ENCODE peak calls at places on chromosomes 2 and 18, in eight cellular contexts. One of them, this sample, is unnamed.

GRCh38 chr2:74894261-74895030 is 60.5 kb downstream of the HK2 start:
- DNase-seq in trophoblast cell: peak
- DNase-seq in fibroblast of lung: peak
- DNase-seq in kidney: no peak
- DNase-seq in mesenchymal stem cell: peak
- DNase-seq in IMR-90: peak
- DNase-seq in endodermal cell: peak
- DNase-seq in K562: no peak
- DNase-seq in this sample: no peak

GRCh38 chr2:233100192-233100998 is 40.3 kb downstream of the INPP5D start:
- DNase-seq in trophoblast cell: no peak
- DNase-seq in mesenchymal stem cell: no peak
- DNase-seq in IMR-90: no peak
- DNase-seq in endodermal cell: peak
- DNase-seq in kidney: no peak
- DNase-seq in K562: no peak
- DNase-seq in fibroblast of lung: no peak
- DNase-seq in this sample: no peak

GRCh38 chr18:12838178-12838634 is 45.8 kb downstream of the PTPN2 start:
- DNase-seq in IMR-90: peak
- DNase-seq in endodermal cell: peak
- DNase-seq in K562: no peak
- DNase-seq in kidney: peak
- DNase-seq in fibroblast of lung: peak
- DNase-seq in trophoblast cell: peak
- DNase-seq in mesenchymal stem cell: peak
- DNase-seq in this sample: peak

GRCh38 chr2:61993422-61994024 is 88.0 kb downstream of the COMMD1 start:
- DNase-seq in mesenchymal stem cell: peak
- DNase-seq in kidney: no peak
- DNase-seq in fibroblast of lung: peak
- DNase-seq in IMR-90: peak
- DNase-seq in trophoblast cell: peak
- DNase-seq in endodermal cell: no peak
- DNase-seq in K562: peak
- DNase-seq in this sample: peak

GRCh38 chr2:151363709-151364108 is 6.3 kb downstream of the TNFAIP6 start:
- DNase-seq in endodermal cell: no peak
- DNase-seq in K562: no peak
- DNase-seq in mesenchymal stem cell: no peak
- DNase-seq in fibroblast of lung: peak
- DNase-seq in IMR-90: no peak
- DNase-seq in kidney: no peak
- DNase-seq in trophoblast cell: peak
- DNase-seq in this sample: no peak

GRCh38 chr2:77488141-77488540 is 34.0 kb downstream of the LRRTM4 start:
- DNase-seq in IMR-90: no peak
- DNase-seq in endodermal cell: no peak
- DNase-seq in kidney: no peak
- DNase-seq in trophoblast cell: no peak
- DNase-seq in fibroblast of lung: no peak
- DNase-seq in K562: no peak
- DNase-seq in mesenchymal stem cell: no peak
- DNase-seq in this sample: no peak

GRCh38 chr2:85704800-85705679 is 10.9 kb downstream of the GNLY start:
- DNase-seq in mesenchymal stem cell: no peak
- DNase-seq in IMR-90: no peak
- DNase-seq in kidney: no peak
- DNase-seq in trophoblast cell: peak
- DNase-seq in K562: no peak
- DNase-seq in endodermal cell: no peak
- DNase-seq in fibroblast of lung: peak
- DNase-seq in this sample: no peak

GRCh38 chr2:158969717-158970521 is 1.5 kb downstream of the TANC1 start:
- DNase-seq in endodermal cell: peak
- DNase-seq in fibroblast of lung: peak
- DNase-seq in IMR-90: peak
- DNase-seq in mesenchymal stem cell: peak
- DNase-seq in kidney: peak
- DNase-seq in K562: no peak
- DNase-seq in trophoblast cell: peak
- DNase-seq in this sample: peak

GRCh38 chr2:25274868-25275574 is 66.7 kb downstream of the DNMT3A start:
- DNase-seq in IMR-90: peak
- DNase-seq in fibroblast of lung: no peak
- DNase-seq in trophoblast cell: no peak
- DNase-seq in K562: peak
- DNase-seq in mesenchymal stem cell: no peak
- DNase-seq in kidney: peak
- DNase-seq in endodermal cell: no peak
- DNase-seq in this sample: peak

GRCh38 chr2:241514545-241514944 is 6.2 kb upstream of the STK25 start:
- DNase-seq in trophoblast cell: peak
- DNase-seq in IMR-90: peak
- DNase-seq in K562: no peak
- DNase-seq in kidney: no peak
- DNase-seq in mesenchymal stem cell: no peak
- DNase-seq in fibroblast of lung: no peak
- DNase-seq in endodermal cell: no peak
- DNase-seq in this sample: no peak

GRCh38 chr2:204033601-204034495 is 97.3 kb downstream of the ICOS start:
- DNase-seq in endodermal cell: no peak
- DNase-seq in trophoblast cell: no peak
- DNase-seq in kidney: no peak
- DNase-seq in fibroblast of lung: no peak
- DNase-seq in K562: no peak
- DNase-seq in IMR-90: no peak
- DNase-seq in mesenchymal stem cell: no peak
- DNase-seq in this sample: no peak

GRCh38 chr18:74994502-74995403 is 214.2 kb downstream of the PTGR3 start:
- DNase-seq in fibroblast of lung: peak
- DNase-seq in trophoblast cell: peak
- DNase-seq in K562: no peak
- DNase-seq in kidney: no peak
- DNase-seq in mesenchymal stem cell: peak
- DNase-seq in endodermal cell: peak
- DNase-seq in IMR-90: peak
- DNase-seq in this sample: no peak

GRCh38 chr18:24679062-24679461 is 218.6 kb downstream of the HRH4 start:
- DNase-seq in K562: no peak
- DNase-seq in endodermal cell: no peak
- DNase-seq in fibroblast of lung: no peak
- DNase-seq in trophoblast cell: no peak
- DNase-seq in IMR-90: peak
- DNase-seq in mesenchymal stem cell: no peak
- DNase-seq in kidney: no peak
- DNase-seq in this sample: no peak

GRCh38 chr18:10332452-10332851 is 122.0 kb upstream of the APCDD1 start:
- DNase-seq in fibroblast of lung: no peak
- DNase-seq in kidney: no peak
- DNase-seq in K562: no peak
- DNase-seq in mesenchymal stem cell: no peak
- DNase-seq in IMR-90: no peak
- DNase-seq in trophoblast cell: no peak
- DNase-seq in endodermal cell: no peak
- DNase-seq in this sample: no peak

GRCh38 chr18:61589724-61590065 is 256.5 kb downstream of the CDH20 start:
- DNase-seq in kidney: no peak
- DNase-seq in trophoblast cell: no peak
- DNase-seq in IMR-90: peak
- DNase-seq in mesenchymal stem cell: peak
- DNase-seq in K562: no peak
- DNase-seq in fibroblast of lung: peak
- DNase-seq in endodermal cell: no peak
- DNase-seq in this sample: no peak

GRCh38 chr2:34025196-34025595 is 426.1 kb upstream of the FAM98A start:
- DNase-seq in endodermal cell: no peak
- DNase-seq in IMR-90: no peak
- DNase-seq in trophoblast cell: no peak
- DNase-seq in kidney: no peak
- DNase-seq in K562: no peak
- DNase-seq in mesenchymal stem cell: no peak
- DNase-seq in fibroblast of lung: no peak
- DNase-seq in this sample: no peak

GRCh38 chr18:44474596-44474995 is 206.1 kb upstream of the SETBP1 start:
- DNase-seq in IMR-90: no peak
- DNase-seq in kidney: no peak
- DNase-seq in endodermal cell: no peak
- DNase-seq in trophoblast cell: peak
- DNase-seq in K562: no peak
- DNase-seq in fibroblast of lung: no peak
- DNase-seq in mesenchymal stem cell: no peak
- DNase-seq in this sample: no peak

GRCh38 chr2:215537621-215538020 is 101.8 kb upstream of the FN1 start:
- DNase-seq in endodermal cell: no peak
- DNase-seq in fibroblast of lung: peak
- DNase-seq in mesenchymal stem cell: peak
- DNase-seq in kidney: no peak
- DNase-seq in trophoblast cell: peak
- DNase-seq in K562: no peak
- DNase-seq in IMR-90: peak
- DNase-seq in this sample: no peak

GRCh38 chr18:60413944-60414547 is 41.5 kb upstream of the MC4R start:
- DNase-seq in IMR-90: peak
- DNase-seq in kidney: no peak
- DNase-seq in K562: no peak
- DNase-seq in endodermal cell: peak
- DNase-seq in mesenchymal stem cell: peak
- DNase-seq in trophoblast cell: peak
- DNase-seq in fibroblast of lung: peak
- DNase-seq in this sample: no peak

GRCh38 chr2:58913082-58913726 is 672.1 kb upstream of the FANCL start:
- DNase-seq in mesenchymal stem cell: no peak
- DNase-seq in endodermal cell: no peak
- DNase-seq in fibroblast of lung: no peak
- DNase-seq in kidney: no peak
- DNase-seq in IMR-90: no peak
- DNase-seq in trophoblast cell: no peak
- DNase-seq in K562: no peak
- DNase-seq in this sample: no peak

GRCh38 chr2:152664725-152665124 is 52.5 kb downstream of the PRPF40A start:
- DNase-seq in endodermal cell: no peak
- DNase-seq in mesenchymal stem cell: no peak
- DNase-seq in fibroblast of lung: no peak
- DNase-seq in IMR-90: no peak
- DNase-seq in K562: no peak
- DNase-seq in trophoblast cell: peak
- DNase-seq in kidney: no peak
- DNase-seq in this sample: no peak

GRCh38 chr2:54618646-54619565 is 104.6 kb upstream of the EML6 start:
- DNase-seq in IMR-90: no peak
- DNase-seq in K562: no peak
- DNase-seq in fibroblast of lung: no peak
- DNase-seq in trophoblast cell: no peak
- DNase-seq in endodermal cell: no peak
- DNase-seq in kidney: no peak
- DNase-seq in mesenchymal stem cell: peak
- DNase-seq in this sample: no peak
- H3K9ac ChIP-seq in IMR-90: no peak
- H3K9ac ChIP-seq in K562: no peak
- H3K9ac ChIP-seq in fibroblast of lung: no peak
- H3K9ac ChIP-seq in trophoblast cell: no peak
- H3K9ac ChIP-seq in endodermal cell: no peak
- H3K9ac ChIP-seq in kidney: peak
- H3K9ac ChIP-seq in mesenchymal stem cell: peak
- H3K9ac ChIP-seq in this sample: no peak

GRCh38 chr2:10328667-10329583 is 26.2 kb downstream of the HPCAL1 start:
- DNase-seq in K562: no peak
- DNase-seq in fibroblast of lung: no peak
- DNase-seq in IMR-90: no peak
- DNase-seq in mesenchymal stem cell: no peak
- DNase-seq in kidney: no peak
- DNase-seq in trophoblast cell: no peak
- DNase-seq in endodermal cell: no peak
- DNase-seq in this sample: no peak
- H3K27ac ChIP-seq in K562: peak
- H3K27ac ChIP-seq in fibroblast of lung: no peak
- H3K27ac ChIP-seq in IMR-90: no peak
- H3K27ac ChIP-seq in mesenchymal stem cell: no peak
- H3K27ac ChIP-seq in kidney: no peak
- H3K27ac ChIP-seq in trophoblast cell: peak
- H3K27ac ChIP-seq in endodermal cell: no peak
- H3K27ac ChIP-seq in this sample: peak

GRCh38 chr2:195009202-195009601 is 647.8 kb upstream of the SLC39A10 start:
- DNase-seq in trophoblast cell: no peak
- DNase-seq in kidney: no peak
- DNase-seq in fibroblast of lung: peak
- DNase-seq in mesenchymal stem cell: no peak
- DNase-seq in IMR-90: peak
- DNase-seq in endodermal cell: no peak
- DNase-seq in K562: no peak
- DNase-seq in this sample: no peak
- H3K9ac ChIP-seq in trophoblast cell: no peak
- H3K9ac ChIP-seq in kidney: no peak
- H3K9ac ChIP-seq in fibroblast of lung: no peak
- H3K9ac ChIP-seq in mesenchymal stem cell: peak
- H3K9ac ChIP-seq in IMR-90: no peak
- H3K9ac ChIP-seq in endodermal cell: no peak
- H3K9ac ChIP-seq in K562: no peak
- H3K9ac ChIP-seq in this sample: no peak

DNA sequence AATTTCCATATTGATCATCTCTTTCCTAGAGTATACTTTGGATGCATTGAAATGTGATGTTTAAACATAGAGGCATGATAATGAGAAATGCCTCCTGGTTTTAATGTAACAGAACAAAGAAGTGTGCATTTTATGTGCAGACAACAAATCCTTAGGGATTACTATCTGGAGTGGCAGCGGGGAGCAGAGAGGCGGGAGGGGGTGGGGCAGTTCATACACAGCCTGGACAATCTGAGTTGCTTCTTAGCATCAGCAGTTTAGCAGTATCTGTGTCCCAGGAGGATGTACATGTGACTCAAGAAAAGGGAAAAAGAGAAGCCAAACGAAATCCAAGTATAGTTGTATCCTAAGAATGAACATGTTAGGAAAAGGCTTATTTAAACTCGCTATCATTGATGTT is 141.6 kb upstream of the NOSTRIN start:
- DNase-seq in endodermal cell: peak
- DNase-seq in kidney: no peak
- DNase-seq in trophoblast cell: no peak
- DNase-seq in IMR-90: no peak
- DNase-seq in K562: no peak
- DNase-seq in fibroblast of lung: no peak
- DNase-seq in mesenchymal stem cell: peak
- DNase-seq in this sample: no peak
- H3K27ac ChIP-seq in endodermal cell: peak
- H3K27ac ChIP-seq in kidney: no peak
- H3K27ac ChIP-seq in trophoblast cell: no peak
- H3K27ac ChIP-seq in IMR-90: no peak
- H3K27ac ChIP-seq in K562: no peak
- H3K27ac ChIP-seq in fibroblast of lung: no peak
- H3K27ac ChIP-seq in mesenchymal stem cell: no peak
- H3K27ac ChIP-seq in this sample: no peak